ENCODE peak calls at places on chromosomes 2 and 18, in eight cellular contexts. O is HS-5; P is DMS 273 treated with DMSO at 0.1 percent for 48 hours; Z is NCI-H446; W is mucosa of gallbladder; V is activated T-cell treated with anti-CD3 and anti-CD28 coated beads, Interleukin-2, amount 50 U/mL, for 24 hours; D is stimulated activated CD8-positive, alpha-beta memory T cell treated with anti-CD3 and anti-CD28 coated beads, Interleukin-15, amount 100 ng/mL, for 4 hours; G is heart left ventricle. J is an unnamed sample.

GRCh38 chr18:76006151-76006550 is 488.9 kb downstream of the ZNF516 start:
- DNase-seq in W (no peak), P (no peak), G (no peak), O (no peak), D (no peak), Z (no peak), V (no peak), J (no peak)

GRCh38 chr2:237310515-237311114 is 103.3 kb downstream of the COL6A3 start:
- DNase-seq in W (no peak), O (no peak), P (no peak), G (no peak), V (no peak), Z (no peak), D (no peak), J (no peak)

GRCh38 chr18:69843047-69843446 is 104.6 kb downstream of the CD226 start:
- DNase-seq in W (no peak), D (no peak), V (no peak), G (no peak), Z (no peak), O (no peak), P (no peak), J (no peak)

GRCh38 chr18:43863180-43863579 is 585.9 kb upstream of the SYT4 start:
- DNase-seq in Z (no peak), D (no peak), P (no peak), O (no peak), V (no peak), G (no peak), W (no peak), J (no peak)

GRCh38 chr2:78913284-78913683 is 112.2 kb upstream of the REG3G start:
- DNase-seq in W (no peak), G (no peak), O (no peak), P (no peak), V (no peak), D (no peak), Z (no peak), J (no peak)

GRCh38 chr2:120231564-120231973 is 8.4 kb upstream of the TMEM185B start:
- DNase-seq in D (no peak), Z (no peak), W (no peak), O (no peak), G (no peak), V (no peak), P (no peak), J (no peak)

GRCh38 chr18:75104483-75104882 is 104.5 kb downstream of the PTGR3 start:
- DNase-seq in P (no peak), W (no peak), V (no peak), G (no peak), O (no peak), D (no peak), Z (no peak), J (no peak)

GRCh38 chr2:54342603-54343002 is 86.6 kb upstream of the TSPYL6 start:
- DNase-seq in G (no peak), D (no peak), W (no peak), V (no peak), Z (no peak), P (no peak), O (no peak), J (no peak)

GRCh38 chr18:36769611-36770314 is 59.0 kb downstream of the TPGS2 start:
- DNase-seq in V (no peak), W (no peak), Z (peak; percentile 4), P (no peak), G (peak; percentile 33), D (no peak), O (no peak), J (no peak)

GRCh38 chr2:41723531-41723930 is 324.3 kb upstream of the PKDCC start:
- DNase-seq in D (no peak), G (no peak), O (no peak), W (no peak), V (no peak), Z (no peak), P (no peak), J (no peak)

GRCh38 chr2:55720417-55720816 is 26.8 kb upstream of the PNPT1 start:
- DNase-seq in W (no peak), P (no peak), G (no peak), O (no peak), V (no peak), D (no peak), Z (no peak), J (no peak)

GRCh38 chr2:46812381-46813024 is 103.1 kb downstream of the MCFD2 start:
- DNase-seq in G (peak; percentile 82), O (no peak), D (no peak), Z (peak; percentile 74), V (no peak), W (no peak), P (no peak), J (peak; percentile 75)

GRCh38 chr2:166453995-166454595 is 40.0 kb downstream of the SCN7A start:
- DNase-seq in V (no peak), G (no peak), Z (no peak), O (no peak), P (no peak), W (no peak), D (no peak), J (no peak)

GRCh38 chr18:13619505-13620205 is 106.7 kb downstream of the FAM210A start:
- DNase-seq in G (no peak), P (no peak), W (no peak), V (no peak), O (no peak), D (no peak), Z (no peak), J (no peak)

GRCh38 chr18:48986851-48987761 is 36.3 kb upstream of the SMAD7 start:
- DNase-seq in W (no peak), Z (no peak), P (no peak), O (no peak), D (no peak), G (no peak), V (no peak), J (no peak)

GRCh38 chr2:180322781-180323180 is 315.7 kb upstream of the CWC22 start:
- DNase-seq in Z (no peak), V (no peak), O (no peak), P (no peak), G (no peak), W (no peak), D (no peak), J (no peak)

GRCh38 chr18:23377669-23378469 is 75.2 kb upstream of the RIOK3 start:
- DNase-seq in V (no peak), D (no peak), P (no peak), Z (no peak), G (no peak), O (peak; percentile 80), W (no peak), J (peak; percentile 60)

GRCh38 chr2:26970244-26970927 is at the start of gene MAPRE3:
- DNase-seq in G (peak; percentile 84), O (peak; percentile 33), Z (peak; percentile 86), P (peak; percentile 70), V (peak; percentile 89), W (peak; percentile 74), D (peak; percentile 61), J (no peak)

GRCh38 chr2:25700221-25700660 is 26.9 kb upstream of the DTNB start:
- DNase-seq in D (no peak), Z (peak; percentile 52), W (peak; percentile 19), O (peak; percentile 60), V (peak; percentile 33), P (peak; percentile 9), G (no peak), J (no peak)

GRCh38 chr2:239278361-239278760 is 122.5 kb downstream of the HDAC4 start:
- DNase-seq in Z (no peak), G (peak; percentile 10), D (no peak), W (no peak), P (no peak), V (peak; percentile 27), O (no peak), J (no peak)

GRCh38 chr2:200603972-200604371 is 18.2 kb downstream of the AOX1 start:
- DNase-seq in V (no peak), P (no peak), G (no peak), Z (no peak), O (peak; percentile 85), W (no peak), D (no peak), J (no peak)

GRCh38 chr2:27086722-27087446 is at the start of gene KHK:
- DNase-seq in P (no peak), V (no peak), Z (peak; percentile 37), W (peak; percentile 28), D (no peak), G (peak; percentile 65), O (no peak), J (no peak)

GRCh38 chr18:44946529-44947113 is 265.9 kb downstream of the SETBP1 start:
- DNase-seq in P (no peak), W (no peak), Z (no peak), V (no peak), D (no peak), O (no peak), G (no peak), J (no peak)

GRCh38 chr2:8149985-8150547 is 531.8 kb upstream of the ID2 start:
- DNase-seq in O (no peak), G (no peak), D (no peak), P (no peak), V (no peak), Z (no peak), W (no peak), J (no peak)

GRCh38 chr18:21669736-21670135 is 34.8 kb downstream of the ABHD3 start:
- DNase-seq in W (no peak), O (no peak), D (no peak), V (no peak), Z (no peak), G (no peak), P (no peak), J (no peak)

GRCh38 chr18:61833387-61833786 is 59.4 kb downstream of the RNF152 start:
- DNase-seq in Z (no peak), G (no peak), D (no peak), O (no peak), V (no peak), W (no peak), P (no peak), J (peak; percentile 28)